ENCODE peak calls at places on chromosomes 16 and 17, in six cellular contexts. C is prostate gland, E is HFF-Myc, M is AG09319, F is H9, T is heart left ventricle. Q is an unnamed sample.

GRCh38 chr16:66830422-66831404 is at the start of gene NAE1:
- DNase-seq in T (peak), C (peak), M (peak), E (peak), F (peak), Q (peak)

GRCh38 chr16:49523435-49524159 is 150.0 kb downstream of the C16orf78 start:
- DNase-seq in C (no peak), F (no peak), M (no peak), E (no peak), T (no peak), Q (no peak)

GRCh38 chr16:88642881-88643545 is 4.6 kb downstream of the IL17C start:
- DNase-seq in C (no peak), E (no peak), M (no peak), F (no peak), T (no peak), Q (no peak)

GRCh38 chr17:66711936-66712335 is 123.0 kb upstream of the CACNG5 start:
- DNase-seq in T (no peak), F (peak), M (no peak), E (no peak), C (peak), Q (no peak)

GRCh38 chr16:61324044-61324443 is 712.2 kb downstream of the CDH8 start:
- DNase-seq in C (no peak), F (no peak), M (no peak), T (no peak), E (no peak), Q (no peak)

GRCh38 chr17:59845595-59846390 is 47.0 kb downstream of the TUBD1 start:
- DNase-seq in T (no peak), E (no peak), F (peak), M (peak), C (peak), Q (peak)

GRCh38 chr17:36743130-36743529 is 141.7 kb downstream of the MRM1 start:
- DNase-seq in T (no peak), C (no peak), F (no peak), M (no peak), E (no peak), Q (no peak)

GRCh38 chr17:77140878-77141767 is at the start of gene SEC14L1:
- DNase-seq in E (no peak), M (no peak), C (peak), T (peak), F (peak), Q (peak)

GRCh38 chr16:77288222-77288621 is 89.0 kb downstream of the SYCE1L start:
- DNase-seq in C (no peak), M (peak), F (no peak), E (no peak), T (no peak), Q (no peak)

GRCh38 chr16:69938981-69939820 is 11.9 kb upstream of the CLEC18A start:
- DNase-seq in T (no peak), E (no peak), M (no peak), C (no peak), F (peak), Q (no peak)

GRCh38 chr17:60857521-60857920 is 179.9 kb downstream of the BCAS3 start:
- DNase-seq in T (no peak), M (no peak), C (no peak), F (no peak), E (no peak), Q (no peak)

GRCh38 chr17:40646791-40647548 is 648 bp downstream of the SMARCE1 start:
- DNase-seq in C (no peak), E (no peak), T (no peak), M (peak), F (no peak), Q (no peak)

GRCh38 chr16:85072947-85073346 is 39.3 kb downstream of the CIBAR2 start:
- DNase-seq in E (peak), C (no peak), T (peak), M (peak), F (no peak), Q (no peak)

GRCh38 chr17:82242977-82243647 is 14.3 kb downstream of the SLC16A3 start:
- DNase-seq in T (peak), M (peak), E (no peak), F (no peak), C (peak), Q (no peak)

GRCh38 chr16:70778901-70779309 is 22.1 kb downstream of the VAC14 start:
- DNase-seq in E (peak), C (peak), T (peak), F (peak), M (peak), Q (no peak)

GRCh38 chr17:83086907-83087787 is 7.7 kb downstream of the METRNL start:
- DNase-seq in F (no peak), C (no peak), T (no peak), M (no peak), E (no peak), Q (no peak)

GRCh38 chr16:70684146-70685060 is 1.4 kb downstream of the MTSS2 start:
- DNase-seq in T (peak), E (no peak), C (no peak), M (no peak), F (no peak), Q (no peak)

GRCh38 chr17:48262982-48263586 is 155.5 kb downstream of the SNX11 start:
- DNase-seq in M (no peak), C (no peak), T (no peak), F (no peak), E (no peak), Q (no peak)

GRCh38 chr16:67967956-67968439 is 439 bp downstream of the SLC12A4 start:
- DNase-seq in C (no peak), T (peak), E (no peak), F (no peak), M (no peak), Q (peak)

GRCh38 chr16:85916141-85916890 is 17.4 kb downstream of the IRF8 start:
- DNase-seq in M (no peak), C (no peak), T (peak), F (no peak), E (no peak), Q (no peak)

GRCh38 chr17:39981207-39982068 is 831 bp downstream of the PSMD3 start:
- DNase-seq in E (no peak), F (no peak), C (no peak), T (no peak), M (no peak), Q (no peak)

GRCh38 chr16:84093120-84093878 is 23.4 kb downstream of the MBTPS1 start:
- DNase-seq in C (no peak), T (no peak), E (no peak), F (no peak), M (no peak), Q (no peak)

GRCh38 chr17:42025191-42025579 is 5.3 kb downstream of the NKIRAS2 start:
- DNase-seq in M (no peak), F (no peak), E (no peak), T (no peak), C (no peak), Q (no peak)

GRCh38 chr17:41547921-41548843 is 20.1 kb upstream of the KRT19 start:
- DNase-seq in C (peak), F (no peak), M (peak), T (peak), E (peak), Q (no peak)

GRCh38 chr17:37815516-37815915 is 70.7 kb upstream of the HNF1B start:
- DNase-seq in M (no peak), E (no peak), F (no peak), T (no peak), C (no peak), Q (no peak)

GRCh38 chr16:19389246-19389645 is 28.4 kb upstream of the TMC5 start:
- DNase-seq in T (peak), C (peak), F (peak), M (no peak), E (no peak), Q (peak)

GRCh38 chr16:67170948-67171649 is 761 bp downstream of the NOL3 start:
- DNase-seq in T (no peak), E (no peak), M (no peak), C (no peak), F (no peak), Q (no peak)

GRCh38 chr17:59844884-59845594 is 47.7 kb downstream of the TUBD1 start:
- DNase-seq in C (no peak), T (no peak), F (no peak), E (no peak), M (no peak), Q (no peak)

GRCh38 chr17:29215717-29216116 is 30.9 kb upstream of the CRYBA1 start:
- DNase-seq in F (no peak), C (no peak), T (no peak), M (no peak), E (no peak), Q (no peak)

GRCh38 chr17:44552361-44552760 is 4.9 kb upstream of the FZD2 start:
- DNase-seq in F (no peak), M (no peak), C (no peak), T (no peak), E (no peak), Q (no peak)

GRCh38 chr16:397736-398332 is 835 bp downstream of the NME4 start:
- DNase-seq in C (peak), F (peak), M (peak), E (peak), T (peak), Q (no peak)
- TF ChIP-seq CTCF in C (no peak), F (peak), M (peak), E (no peak), T (peak), Q (no peak)

GRCh38 chr16:53744449-53744848 is 40.5 kb downstream of the FTO start:
- DNase-seq in T (no peak), F (peak), E (no peak), C (no peak), M (no peak), Q (no peak)

GRCh38 chr16:53741546-53741945 is 37.6 kb downstream of the FTO start:
- DNase-seq in F (no peak), E (no peak), M (no peak), C (no peak), T (no peak), Q (no peak)

GRCh38 chr16:53743149-53743566 is 39.2 kb downstream of the FTO start:
- DNase-seq in T (no peak), C (no peak), E (no peak), M (no peak), F (peak), Q (no peak)

GRCh38 chr16:53745126-53745525 is 41.2 kb downstream of the FTO start:
- DNase-seq in F (no peak), C (no peak), T (no peak), M (no peak), E (no peak), Q (no peak)

DNA sequence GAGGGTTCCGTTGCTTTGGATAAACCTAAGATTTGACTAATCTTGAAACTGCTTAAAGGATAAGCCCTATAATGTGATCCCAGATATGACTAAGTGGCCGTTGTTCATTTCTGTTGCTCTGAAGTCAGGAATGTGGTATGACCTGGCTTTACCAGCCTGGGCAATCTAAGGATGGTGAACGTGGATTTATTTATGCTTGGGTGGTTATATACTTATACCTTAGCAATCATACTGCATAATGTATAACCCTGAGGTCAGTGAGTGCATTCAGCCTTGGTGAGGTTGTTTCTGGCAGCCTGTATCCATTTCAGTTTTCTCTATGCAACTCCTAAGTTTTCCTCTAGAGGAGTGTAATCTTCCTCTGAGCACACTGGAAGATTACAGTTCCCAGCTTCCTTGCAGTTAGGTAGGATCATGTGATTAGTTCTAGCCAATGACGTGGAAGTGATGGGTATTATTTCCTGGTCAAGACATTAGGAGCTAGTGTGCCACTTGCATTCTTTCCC is 41.9 kb downstream of the FTO start:
- DNase-seq in C (no peak), F (no peak), E (no peak), T (no peak), M (no peak), Q (no peak)
- TF ChIP-seq CTCF in C (no peak), F (peak), E (no peak), T (no peak), M (peak), Q (no peak)

GRCh38 chr17:30913955-30914354 is 7.8 kb upstream of the ADAP2 start:
- DNase-seq in M (no peak), C (no peak), T (no peak), F (no peak), E (no peak), Q (no peak)
- TF ChIP-seq CTCF in M (no peak), C (no peak), T (no peak), F (no peak), E (no peak), Q (no peak)

GRCh38 chr17:18183334-18184142 is at the start of gene ALKBH5:
- DNase-seq in F (peak), E (peak), T (peak), M (peak), C (peak), Q (peak)
- TF ChIP-seq CTCF in F (peak), E (peak), T (peak), M (peak), C (no peak), Q (no peak)

GRCh38 chr17:1643293-1643998 is 2.1 kb downstream of the SCARF1 start:
- DNase-seq in M (no peak), E (no peak), F (peak), C (peak), T (peak), Q (peak)
- TF ChIP-seq CTCF in M (no peak), E (no peak), F (peak), C (no peak), T (no peak), Q (no peak)

DNA sequence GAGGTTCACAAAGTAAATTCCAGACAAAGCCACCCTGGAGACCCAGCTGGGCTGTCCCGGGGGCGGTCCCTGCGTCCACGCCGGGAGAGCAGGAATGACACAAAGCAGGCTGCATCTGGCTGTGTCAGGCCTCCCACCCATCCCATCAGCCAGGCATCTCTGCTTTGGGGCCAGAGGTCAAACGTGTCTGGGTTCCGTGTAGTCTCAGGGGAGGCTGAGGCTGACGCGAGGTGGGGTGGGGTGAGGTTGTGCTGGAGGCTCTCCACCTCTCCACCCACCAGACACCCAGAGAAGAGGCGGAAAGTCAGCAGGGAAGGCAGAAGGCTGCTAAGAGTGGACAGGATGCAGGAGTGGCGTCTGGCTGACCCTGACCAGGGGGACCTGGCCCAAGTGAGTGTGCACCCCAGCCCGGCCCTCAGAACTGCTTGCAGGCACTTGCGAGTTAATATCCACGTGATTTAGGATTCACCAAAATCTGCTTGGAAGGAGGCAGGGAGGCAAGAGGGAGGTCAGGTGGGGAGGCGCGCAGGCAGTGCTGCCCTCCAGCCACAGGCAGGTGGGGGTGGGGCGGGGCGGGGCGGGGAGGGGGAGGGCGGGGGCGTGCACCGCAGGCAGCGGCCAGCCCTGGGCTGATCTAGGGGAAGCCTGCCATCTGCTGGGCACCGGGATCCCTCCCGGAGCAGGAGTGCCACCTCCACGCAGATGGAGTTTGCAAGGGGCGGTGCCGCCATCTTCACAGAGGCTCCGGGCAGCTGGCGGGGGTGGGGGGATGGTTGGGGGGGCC is 44.3 kb downstream of the TBC1D16 start:
- DNase-seq in T (peak), F (peak), E (no peak), M (peak), C (peak), Q (peak)
- TF ChIP-seq CTCF in T (peak), F (peak), E (peak), M (peak), C (peak), Q (no peak)

GRCh38 chr16:1823821-1824220 is 2.8 kb downstream of the HAGH start:
- DNase-seq in E (no peak), M (no peak), T (no peak), F (peak), C (no peak), Q (no peak)
- TF ChIP-seq CTCF in E (peak), M (no peak), T (no peak), F (peak), C (no peak), Q (no peak)

DNA sequence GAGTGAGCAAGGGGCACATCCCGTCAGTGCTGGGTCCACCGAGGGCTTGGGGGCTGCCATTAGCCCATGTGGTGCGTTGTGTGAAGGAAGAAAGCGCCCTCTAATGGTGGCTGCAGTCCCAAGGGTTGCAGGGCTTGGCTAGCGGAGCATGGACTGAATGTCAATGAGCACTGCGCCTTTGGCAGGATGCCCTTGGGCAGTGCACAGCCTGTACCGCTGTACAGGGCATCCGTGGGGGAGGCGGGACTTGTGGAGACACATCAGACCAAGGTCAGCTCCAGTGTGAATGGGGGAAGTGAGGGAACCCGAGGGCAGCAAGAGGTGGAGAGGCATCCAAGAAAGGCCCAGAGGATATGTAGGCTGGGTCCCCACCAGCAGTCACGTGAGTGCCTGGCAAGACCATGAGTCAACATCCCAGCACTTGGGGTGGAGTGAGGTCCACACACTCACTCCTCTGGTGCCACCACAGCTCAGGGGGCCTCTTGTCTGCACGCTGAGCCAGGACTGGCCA is 75.5 kb upstream of the MED9 start:
- DNase-seq in C (no peak), M (no peak), E (no peak), T (no peak), F (peak), Q (no peak)
- TF ChIP-seq CTCF in C (no peak), M (no peak), E (peak), T (no peak), F (peak), Q (no peak)